ENCODE peak calls at places on chromosomes 16 and 17, in seven cellular contexts. I, C, L, M, S, O and B are unnamed samples.

GRCh38 chr17:31533546-31534155 is 142.2 kb downstream of the RAB11FIP4 start:
- DNase-seq in I (peak; percentile 81), C (no peak), L (peak; percentile 38), M (no peak), S (peak; percentile 79), O (peak; percentile 76), B (no peak)

GRCh38 chr17:4950757-4951204 is at the start of gene ENO3:
- DNase-seq in I (peak; percentile 76), C (no peak), L (no peak), M (peak; percentile 73), S (peak; percentile 68), O (no peak), B (no peak)

GRCh38 chr16:83046664-83047063 is 419.9 kb downstream of the CDH13 start:
- DNase-seq in I (no peak), C (no peak), L (no peak), M (no peak), S (no peak), O (no peak), B (no peak)

GRCh38 chr17:43691317-43691693 is 29.6 kb upstream of the MEOX1 start:
- DNase-seq in I (no peak), C (no peak), L (no peak), M (no peak), S (no peak), O (no peak), B (no peak)

GRCh38 chr17:71110326-71110725 is 941.0 kb downstream of the KCNJ2 start:
- DNase-seq in I (no peak), C (no peak), L (peak; percentile 12), M (no peak), S (no peak), O (no peak), B (no peak)

GRCh38 chr16:24721830-24722238 is 7.6 kb upstream of the TNRC6A start:
- DNase-seq in I (no peak), C (no peak), L (no peak), M (no peak), S (no peak), O (no peak), B (no peak)

GRCh38 chr17:14590458-14591250 is 289.8 kb downstream of the HS3ST3B1 start:
- DNase-seq in I (no peak), C (no peak), L (no peak), M (no peak), S (no peak), O (no peak), B (no peak)

GRCh38 chr17:30235386-30236296 is at the start of gene SLC6A4:
- DNase-seq in I (peak; percentile 78), C (no peak), L (no peak), M (no peak), S (peak; percentile 64), O (peak; percentile 50), B (no peak)

GRCh38 chr17:5665164-5665563 is 80.9 kb upstream of the NLRP1 start:
- DNase-seq in I (no peak), C (no peak), L (no peak), M (no peak), S (no peak), O (no peak), B (no peak)

GRCh38 chr17:22128171-22128570 is 435.8 kb downstream of the KCNJ18 start:
- DNase-seq in I (no peak), C (no peak), L (no peak), M (no peak), S (no peak), O (no peak), B (no peak)

GRCh38 chr17:80268427-80268826 is 7.8 kb downstream of the RNF213 start:
- DNase-seq in I (no peak), C (no peak), L (no peak), M (no peak), S (no peak), O (no peak), B (no peak)

GRCh38 chr17:62109378-62109902 is 44.4 kb upstream of the MED13 start:
- DNase-seq in I (peak; percentile 79), C (peak; percentile 77), L (peak; percentile 95), M (peak; percentile 90), S (peak; percentile 77), O (peak; percentile 88), B (peak; percentile 82)

GRCh38 chr16:27561216-27561615 is 11.3 kb downstream of the KATNIP start:
- DNase-seq in I (no peak), C (no peak), L (no peak), M (no peak), S (no peak), O (no peak), B (no peak)

GRCh38 chr16:4680673-4681470 is 12.5 kb upstream of the NUDT16L1 start:
- DNase-seq in I (no peak), C (no peak), L (no peak), M (no peak), S (no peak), O (no peak), B (no peak)

GRCh38 chr17:51761105-51761504 is 397.4 kb downstream of the CA10 start:
- DNase-seq in I (no peak), C (no peak), L (no peak), M (no peak), S (no peak), O (no peak), B (no peak)

GRCh38 chr17:18921485-18921884 is 30.5 kb upstream of the SLC5A10 start:
- DNase-seq in I (no peak), C (no peak), L (no peak), M (no peak), S (no peak), O (no peak), B (no peak)

GRCh38 chr16:2663553-2664521 is 18.5 kb upstream of the KCTD5 start:
- DNase-seq in I (no peak), C (no peak), L (no peak), M (no peak), S (no peak), O (no peak), B (no peak)

GRCh38 chr17:78127240-78127887 is 1.2 kb downstream of the TMC6 start:
- DNase-seq in I (peak; percentile 58), C (no peak), L (no peak), M (peak; percentile 93), S (no peak), O (peak; percentile 51), B (no peak)

GRCh38 chr17:17944253-17944652 is 27.9 kb downstream of the TOM1L2 start:
- DNase-seq in I (no peak), C (no peak), L (no peak), M (no peak), S (no peak), O (no peak), B (no peak)

GRCh38 chr17:77602062-77602746 is 356.3 kb upstream of the TNRC6C start:
- DNase-seq in I (peak; percentile 59), C (no peak), L (no peak), M (no peak), S (peak; percentile 38), O (no peak), B (no peak)

GRCh38 chr17:82248815-82249638 is 20.2 kb downstream of the SLC16A3 start:
- DNase-seq in I (peak; percentile 46), C (no peak), L (no peak), M (no peak), S (no peak), O (no peak), B (no peak)

GRCh38 chr17:4631836-4632582 is 9.5 kb downstream of the ALOX15 start:
- DNase-seq in I (no peak), C (no peak), L (no peak), M (no peak), S (peak; percentile 53), O (no peak), B (no peak)

GRCh38 chr16:55638256-55638655 is 17.5 kb upstream of the SLC6A2 start:
- DNase-seq in I (no peak), C (no peak), L (no peak), M (no peak), S (no peak), O (no peak), B (no peak)
- TF ChIP-seq SIN3A in I (no peak), C (no peak), L (no peak), M (no peak), S (no peak), O (no peak), B (no peak)

GRCh38 chr16:56657555-56658430 is at the start of gene MT1F:
- DNase-seq in I (peak; percentile 86), C (no peak), L (peak; percentile 83), M (peak; percentile 85), S (peak; percentile 86), O (peak; percentile 85), B (no peak)
- TF ChIP-seq SIN3A in I (no peak), C (no peak), L (no peak), M (peak; percentile 46), S (no peak), O (no peak), B (no peak)

GRCh38 chr17:1032391-1032790 is 35.5 kb downstream of the TIMM22 start:
- DNase-seq in I (no peak), C (no peak), L (no peak), M (no peak), S (no peak), O (no peak), B (no peak)

GRCh38 chr17:1029912-1030656 is 33.2 kb downstream of the TIMM22 start:
- DNase-seq in I (peak; percentile 79), C (no peak), L (no peak), M (no peak), S (no peak), O (no peak), B (no peak)

GRCh38 chr17:1031711-1032110 is 34.8 kb downstream of the TIMM22 start:
- DNase-seq in I (peak; percentile 86), C (no peak), L (no peak), M (no peak), S (peak; percentile 73), O (peak; percentile 28), B (no peak)

GRCh38 chr17:1029196-1029911 is 32.4 kb downstream of the TIMM22 start:
- DNase-seq in I (no peak), C (no peak), L (no peak), M (no peak), S (no peak), O (no peak), B (no peak)

GRCh38 chr17:1030684-1031557 is 34.0 kb downstream of the TIMM22 start:
- DNase-seq in I (peak; percentile 82), C (no peak), L (no peak), M (no peak), S (peak; percentile 63), O (no peak), B (no peak)
- TF ChIP-seq SIN3A in I (no peak), C (no peak), L (no peak), M (no peak), S (no peak), O (no peak), B (no peak)

GRCh38 chr16:9970796-9971195 is 211.4 kb downstream of the GRIN2A start:
- DNase-seq in I (no peak), C (no peak), L (no peak), M (no peak), S (no peak), O (no peak), B (no peak)

GRCh38 chr16:9969580-9969979 is 212.6 kb downstream of the GRIN2A start:
- DNase-seq in I (no peak), C (no peak), L (no peak), M (no peak), S (no peak), O (no peak), B (no peak)

GRCh38 chr16:9965079-9965478 is 217.1 kb downstream of the GRIN2A start:
- DNase-seq in I (no peak), C (no peak), L (no peak), M (no peak), S (no peak), O (no peak), B (no peak)

GRCh38 chr16:9971907-9972306 is 210.3 kb downstream of the GRIN2A start:
- DNase-seq in I (no peak), C (no peak), L (no peak), M (no peak), S (no peak), O (no peak), B (no peak)

GRCh38 chr16:9966569-9967157 is 215.6 kb downstream of the GRIN2A start:
- DNase-seq in I (no peak), C (peak; percentile 86), L (no peak), M (peak; percentile 21), S (no peak), O (no peak), B (peak; percentile 28)
- TF ChIP-seq SIN3A in I (no peak), C (no peak), L (no peak), M (no peak), S (no peak), O (no peak), B (no peak)